ENCODE peak calls at places on chromosomes 3 and 15, in ten cellular contexts. K, R, A, P, S, L, D, J, X and Y are unnamed samples.

GRCh38 chr3:150588027-150588830 is 14.9 kb upstream of the SELENOT start:
- DNase-seq in L (no peak), R (no peak), X (no peak), K (no peak), A (no peak), S (no peak), D (no peak), J (no peak), P (no peak), Y (no peak)

GRCh38 chr3:177692304-177692703 is 495.0 kb upstream of the TBL1XR1 start:
- DNase-seq in K (no peak), R (no peak), X (no peak), P (no peak), S (no peak), J (no peak), A (no peak), L (no peak), D (no peak), Y (no peak)

GRCh38 chr15:78033864-78034263 is 43.6 kb downstream of the TBC1D2B start:
- DNase-seq in A (no peak), P (no peak), K (no peak), D (no peak), X (no peak), R (no peak), L (peak; percentile 82), S (no peak), J (no peak), Y (no peak)

GRCh38 chr3:195241592-195242355 is 29.2 kb downstream of the XXYLT1 start:
- DNase-seq in X (no peak), J (no peak), L (no peak), S (peak; percentile 9), K (no peak), A (no peak), R (no peak), D (no peak), P (peak; percentile 39), Y (no peak)

GRCh38 chr15:79084308-79084968 is 6.1 kb downstream of the RASGRF1 start:
- DNase-seq in D (no peak), R (no peak), P (no peak), K (no peak), A (no peak), S (no peak), L (no peak), X (no peak), J (no peak), Y (no peak)

GRCh38 chr3:84510007-84510406 is 448.8 kb upstream of the CADM2 start:
- DNase-seq in P (no peak), L (no peak), X (no peak), R (no peak), K (no peak), D (no peak), S (no peak), J (no peak), A (no peak), Y (no peak)

GRCh38 chr3:136642714-136643113 is 109.5 kb downstream of the STAG1 start:
- DNase-seq in S (no peak), K (no peak), A (no peak), P (no peak), X (no peak), D (no peak), J (no peak), R (no peak), L (no peak), Y (no peak)

GRCh38 chr15:50055333-50056278 is 63.4 kb downstream of the ATP8B4 start:
- DNase-seq in R (no peak), S (no peak), J (no peak), L (no peak), P (peak; percentile 93), D (no peak), X (peak; percentile 46), K (no peak), A (no peak), Y (peak; percentile 81)

GRCh38 chr3:8635625-8636024 is 9.0 kb downstream of the SSUH2 start:
- DNase-seq in J (no peak), P (no peak), D (no peak), L (no peak), A (no peak), R (no peak), S (no peak), X (no peak), K (no peak), Y (no peak)

GRCh38 chr3:13785853-13786455 is 93.9 kb downstream of the WNT7A start:
- DNase-seq in D (no peak), P (no peak), J (peak; percentile 82), K (no peak), A (no peak), S (no peak), L (no peak), X (no peak), R (peak; percentile 51), Y (no peak)

GRCh38 chr3:108090066-108090700 is 648 bp downstream of the CD47 start:
- DNase-seq in K (peak; percentile 59), D (peak; percentile 25), P (peak; percentile 63), A (no peak), X (no peak), L (peak; percentile 77), S (peak; percentile 24), J (peak; percentile 48), R (peak; percentile 36), Y (no peak)

GRCh38 chr3:105679951-105680350 is 188.9 kb downstream of the CBLB start:
- DNase-seq in S (no peak), J (no peak), D (no peak), L (no peak), P (no peak), X (no peak), R (no peak), A (no peak), K (no peak), Y (no peak)

GRCh38 chr15:42577514-42578031 is 2.2 kb downstream of the STARD9 start:
- DNase-seq in L (no peak), A (no peak), K (no peak), S (no peak), P (peak; percentile 78), R (no peak), D (no peak), J (no peak), X (no peak), Y (peak; percentile 57)

GRCh38 chr3:127115691-127116351 is 77.1 kb upstream of the PRR23E start:
- DNase-seq in A (no peak), K (no peak), L (no peak), D (no peak), S (no peak), R (no peak), J (no peak), X (no peak), P (no peak), Y (no peak)

GRCh38 chr15:98903377-98904018 is 104.1 kb downstream of the PGPEP1L start:
- DNase-seq in S (no peak), A (no peak), K (peak; percentile 93), P (peak; percentile 71), L (no peak), X (no peak), R (no peak), D (no peak), J (no peak), Y (peak; percentile 83)

GRCh38 chr15:98901438-98901837 is 106.2 kb downstream of the PGPEP1L start:
- DNase-seq in L (no peak), D (no peak), K (no peak), J (no peak), A (no peak), X (no peak), S (no peak), P (no peak), R (no peak), Y (peak; percentile 14)

GRCh38 chr15:98906712-98907083 is 100.9 kb downstream of the PGPEP1L start:
- DNase-seq in R (no peak), X (no peak), K (peak; percentile 38), J (no peak), S (peak; percentile 22), D (peak; percentile 56), P (peak; percentile 48), A (no peak), L (no peak), Y (peak; percentile 53)

GRCh38 chr15:98905981-98906711 is 101.4 kb downstream of the PGPEP1L start:
- DNase-seq in L (no peak), D (no peak), R (no peak), A (no peak), P (peak; percentile 23), X (no peak), S (peak; percentile 11), K (peak; percentile 74), J (no peak), Y (peak; percentile 44)

GRCh38 chr15:98904466-98905048 is 103.0 kb downstream of the PGPEP1L start:
- DNase-seq in D (no peak), J (peak; percentile 66), L (no peak), A (no peak), K (peak; percentile 58), S (no peak), X (peak; percentile 39), P (peak; percentile 66), R (no peak), Y (peak; percentile 65)
- H3K27ac ChIP-seq in D (no peak overlapping the region), J (no peak overlapping the region), L (no peak overlapping the region), A (no peak overlapping the region), K (peak overlapping the region; percentile 90), S (peak overlapping the region; percentile 22), X (no peak overlapping the region), P (peak overlapping the region; percentile 14), R (no peak overlapping the region), Y (peak overlapping the region; percentile 98)

GRCh38 chr3:172281884-172282283 is 166.4 kb downstream of the GHSR start:
- DNase-seq in D (no peak), J (no peak), P (no peak), K (no peak), X (no peak), R (no peak), A (no peak), L (no peak), S (no peak), Y (no peak)
- H3K27ac ChIP-seq in D (no peak overlapping the region), J (no peak overlapping the region), P (no peak overlapping the region), K (no peak overlapping the region), X (no peak overlapping the region), R (no peak overlapping the region), A (no peak overlapping the region), L (no peak overlapping the region), S (no peak overlapping the region), Y (no peak overlapping the region)

DNA sequence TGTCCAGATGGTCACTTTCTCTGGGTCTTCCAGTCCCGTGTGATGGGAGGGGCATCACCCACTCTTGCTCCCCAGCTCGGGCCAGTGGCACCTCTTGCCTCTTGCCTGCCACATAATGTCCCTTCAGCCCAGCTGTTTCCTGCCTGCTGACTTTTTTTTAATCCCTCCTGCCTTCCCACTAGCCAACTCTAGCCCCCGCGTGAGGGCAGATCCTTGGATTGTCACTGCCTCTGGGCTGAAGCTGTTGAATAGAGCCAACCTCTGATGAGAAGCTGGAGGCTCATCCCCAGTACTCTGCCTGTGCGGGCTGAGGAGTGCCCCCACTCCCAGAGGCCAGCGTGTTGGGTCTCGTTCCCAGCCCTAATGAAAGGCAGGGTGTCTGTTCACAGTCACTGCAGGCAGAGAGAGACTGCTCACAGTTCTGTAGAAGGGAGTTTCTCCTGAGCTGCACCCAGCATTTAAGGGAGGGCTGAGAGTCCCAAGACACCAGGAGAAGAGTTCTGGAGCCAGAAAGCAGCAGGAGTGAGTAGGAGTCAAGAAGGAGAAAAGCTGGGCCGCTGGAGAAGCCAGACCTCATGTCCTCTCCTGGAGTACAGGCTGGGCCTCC is 30.1 kb upstream of the TIMP4 start:
- DNase-seq in A (no peak), P (no peak), X (no peak), J (peak; percentile 18), D (no peak), S (no peak), R (no peak), L (no peak), K (no peak), Y (no peak)
- H3K27ac ChIP-seq in A (no peak overlapping the region), P (no peak overlapping the region), X (peak overlapping the region; percentile 92), J (no peak overlapping the region), D (no peak overlapping the region), S (peak overlapping the region; percentile 64), R (no peak overlapping the region), L (no peak overlapping the region), K (peak overlapping the region; percentile 19), Y (no peak overlapping the region)

GRCh38 chr3:120649735-120650705 is 32.0 kb downstream of the HGD start:
- DNase-seq in X (no peak), S (no peak), D (no peak), R (no peak), P (no peak), J (no peak), K (no peak), L (no peak), A (no peak), Y (no peak)
- H3K27ac ChIP-seq in X (peak overlapping the region; percentile 39), S (no peak overlapping the region), D (no peak overlapping the region), R (no peak overlapping the region), P (no peak overlapping the region), J (no peak overlapping the region), K (no peak overlapping the region), L (no peak overlapping the region), A (peak overlapping the region; percentile 74), Y (no peak overlapping the region)